ENCODE peak calls at places on chromosomes 6 and 20, in eight cellular contexts. One of them, this sample, is unnamed.

GRCh38 chr6:40582892-40583291 is 4.3 kb downstream of the LRFN2 start:
- DNase-seq in IMR-90: no peak
- DNase-seq in ovary: no peak
- DNase-seq in neural progenitor cell: no peak
- DNase-seq in OCI-LY7: no peak
- DNase-seq in DND-41: peak; percentile 40
- DNase-seq in esophagus squamous epithelium: no peak
- DNase-seq in MM.1S: no peak
- DNase-seq in this sample: no peak

GRCh38 chr20:21820688-21821087 is 115.2 kb downstream of the PAX1 start:
- DNase-seq in IMR-90: no peak
- DNase-seq in ovary: no peak
- DNase-seq in neural progenitor cell: no peak
- DNase-seq in OCI-LY7: no peak
- DNase-seq in DND-41: no peak
- DNase-seq in esophagus squamous epithelium: no peak
- DNase-seq in MM.1S: no peak
- DNase-seq in this sample: no peak

GRCh38 chr6:165769401-165769800 is 106.4 kb upstream of the PDE10A start:
- DNase-seq in IMR-90: no peak
- DNase-seq in ovary: no peak
- DNase-seq in neural progenitor cell: no peak
- DNase-seq in OCI-LY7: no peak
- DNase-seq in DND-41: no peak
- DNase-seq in esophagus squamous epithelium: no peak
- DNase-seq in MM.1S: no peak
- DNase-seq in this sample: no peak

GRCh38 chr6:169932491-169932890 is 181.1 kb downstream of the ERMARD start:
- DNase-seq in IMR-90: no peak
- DNase-seq in ovary: no peak
- DNase-seq in neural progenitor cell: no peak
- DNase-seq in OCI-LY7: no peak
- DNase-seq in DND-41: no peak
- DNase-seq in esophagus squamous epithelium: no peak
- DNase-seq in MM.1S: no peak
- DNase-seq in this sample: no peak

GRCh38 chr6:20953019-20953418 is 418.8 kb downstream of the CDKAL1 start:
- DNase-seq in IMR-90: no peak
- DNase-seq in ovary: no peak
- DNase-seq in neural progenitor cell: peak; percentile 26
- DNase-seq in OCI-LY7: no peak
- DNase-seq in DND-41: no peak
- DNase-seq in esophagus squamous epithelium: no peak
- DNase-seq in MM.1S: no peak
- DNase-seq in this sample: no peak

GRCh38 chr6:146550911-146551310 is 7.3 kb downstream of the RAB32 start:
- DNase-seq in IMR-90: peak; percentile 66
- DNase-seq in ovary: no peak
- DNase-seq in neural progenitor cell: no peak
- DNase-seq in OCI-LY7: no peak
- DNase-seq in DND-41: no peak
- DNase-seq in esophagus squamous epithelium: no peak
- DNase-seq in MM.1S: no peak
- DNase-seq in this sample: no peak

GRCh38 chr20:12019677-12020076 is 102.0 kb downstream of the BTBD3 start:
- DNase-seq in IMR-90: no peak
- DNase-seq in ovary: no peak
- DNase-seq in neural progenitor cell: no peak
- DNase-seq in OCI-LY7: no peak
- DNase-seq in DND-41: no peak
- DNase-seq in esophagus squamous epithelium: no peak
- DNase-seq in MM.1S: no peak
- DNase-seq in this sample: no peak

GRCh38 chr20:19387251-19387650 is 174.8 kb downstream of the SLC24A3 start:
- DNase-seq in IMR-90: no peak
- DNase-seq in ovary: no peak
- DNase-seq in neural progenitor cell: no peak
- DNase-seq in OCI-LY7: no peak
- DNase-seq in DND-41: no peak
- DNase-seq in esophagus squamous epithelium: no peak
- DNase-seq in MM.1S: no peak
- DNase-seq in this sample: no peak

GRCh38 chr6:135594000-135594399 is 96.5 kb upstream of the AHI1 start:
- DNase-seq in IMR-90: no peak
- DNase-seq in ovary: no peak
- DNase-seq in neural progenitor cell: no peak
- DNase-seq in OCI-LY7: no peak
- DNase-seq in DND-41: no peak
- DNase-seq in esophagus squamous epithelium: no peak
- DNase-seq in MM.1S: no peak
- DNase-seq in this sample: no peak

GRCh38 chr20:13736792-13737191 is 47.9 kb downstream of the ESF1 start:
- DNase-seq in IMR-90: peak; percentile 81
- DNase-seq in ovary: no peak
- DNase-seq in neural progenitor cell: no peak
- DNase-seq in OCI-LY7: no peak
- DNase-seq in DND-41: no peak
- DNase-seq in esophagus squamous epithelium: no peak
- DNase-seq in MM.1S: no peak
- DNase-seq in this sample: no peak

GRCh38 chr20:25858495-25859425 is 162.1 kb upstream of the ZNF337 start:
- DNase-seq in IMR-90: no peak
- DNase-seq in ovary: no peak
- DNase-seq in neural progenitor cell: no peak
- DNase-seq in OCI-LY7: no peak
- DNase-seq in DND-41: no peak
- DNase-seq in esophagus squamous epithelium: no peak
- DNase-seq in MM.1S: no peak
- DNase-seq in this sample: no peak

GRCh38 chr6:167849846-167850459 is 23.2 kb downstream of the AFDN start:
- DNase-seq in IMR-90: no peak
- DNase-seq in ovary: no peak
- DNase-seq in neural progenitor cell: peak; percentile 55
- DNase-seq in OCI-LY7: no peak
- DNase-seq in DND-41: no peak
- DNase-seq in esophagus squamous epithelium: no peak
- DNase-seq in MM.1S: peak; percentile 28
- DNase-seq in this sample: no peak

GRCh38 chr6:46655803-46656202 is 3.0 kb downstream of the SLC25A27 start:
- DNase-seq in IMR-90: no peak
- DNase-seq in ovary: no peak
- DNase-seq in neural progenitor cell: peak; percentile 74
- DNase-seq in OCI-LY7: peak; percentile 78
- DNase-seq in DND-41: no peak
- DNase-seq in esophagus squamous epithelium: no peak
- DNase-seq in MM.1S: no peak
- DNase-seq in this sample: no peak

GRCh38 chr6:150293423-150294280 is 75.2 kb upstream of the IYD start:
- DNase-seq in IMR-90: peak; percentile 74
- DNase-seq in ovary: no peak
- DNase-seq in neural progenitor cell: no peak
- DNase-seq in OCI-LY7: no peak
- DNase-seq in DND-41: no peak
- DNase-seq in esophagus squamous epithelium: no peak
- DNase-seq in MM.1S: no peak
- DNase-seq in this sample: no peak

GRCh38 chr6:155171109-155171746 is 92.6 kb upstream of the CLDN20 start:
- DNase-seq in IMR-90: peak; percentile 89
- DNase-seq in ovary: no peak
- DNase-seq in neural progenitor cell: no peak
- DNase-seq in OCI-LY7: no peak
- DNase-seq in DND-41: no peak
- DNase-seq in esophagus squamous epithelium: no peak
- DNase-seq in MM.1S: no peak
- DNase-seq in this sample: peak; percentile 47

GRCh38 chr20:44981736-44982406 is 15.6 kb downstream of the STK4 start:
- DNase-seq in IMR-90: no peak
- DNase-seq in ovary: no peak
- DNase-seq in neural progenitor cell: no peak
- DNase-seq in OCI-LY7: no peak
- DNase-seq in DND-41: no peak
- DNase-seq in esophagus squamous epithelium: no peak
- DNase-seq in MM.1S: no peak
- DNase-seq in this sample: no peak

GRCh38 chr6:34689742-34690141 is 6.8 kb downstream of the ILRUN start:
- DNase-seq in IMR-90: no peak
- DNase-seq in ovary: no peak
- DNase-seq in neural progenitor cell: no peak
- DNase-seq in OCI-LY7: no peak
- DNase-seq in DND-41: no peak
- DNase-seq in esophagus squamous epithelium: no peak
- DNase-seq in MM.1S: no peak
- DNase-seq in this sample: no peak

GRCh38 chr20:61807426-61808160 is 258.1 kb downstream of the TAF4 start:
- DNase-seq in IMR-90: no peak
- DNase-seq in ovary: no peak
- DNase-seq in neural progenitor cell: no peak
- DNase-seq in OCI-LY7: no peak
- DNase-seq in DND-41: no peak
- DNase-seq in esophagus squamous epithelium: no peak
- DNase-seq in MM.1S: no peak
- DNase-seq in this sample: no peak

GRCh38 chr20:10492065-10492464 is 57.0 kb downstream of the SLX4IP start:
- DNase-seq in IMR-90: peak; percentile 70
- DNase-seq in ovary: no peak
- DNase-seq in neural progenitor cell: no peak
- DNase-seq in OCI-LY7: no peak
- DNase-seq in DND-41: no peak
- DNase-seq in esophagus squamous epithelium: no peak
- DNase-seq in MM.1S: no peak
- DNase-seq in this sample: no peak

GRCh38 chr20:10490706-10491105 is 55.6 kb downstream of the SLX4IP start:
- DNase-seq in IMR-90: peak; percentile 21
- DNase-seq in ovary: no peak
- DNase-seq in neural progenitor cell: peak; percentile 44
- DNase-seq in OCI-LY7: no peak
- DNase-seq in DND-41: peak; percentile 26
- DNase-seq in esophagus squamous epithelium: no peak
- DNase-seq in MM.1S: no peak
- DNase-seq in this sample: no peak

GRCh38 chr20:10487354-10488115 is 52.4 kb downstream of the SLX4IP start:
- DNase-seq in IMR-90: peak; percentile 58
- DNase-seq in ovary: no peak
- DNase-seq in neural progenitor cell: no peak
- DNase-seq in OCI-LY7: no peak
- DNase-seq in DND-41: no peak
- DNase-seq in esophagus squamous epithelium: no peak
- DNase-seq in MM.1S: no peak
- DNase-seq in this sample: no peak

GRCh38 chr20:10488436-10489053 is 53.4 kb downstream of the SLX4IP start:
- DNase-seq in IMR-90: no peak
- DNase-seq in ovary: no peak
- DNase-seq in neural progenitor cell: no peak
- DNase-seq in OCI-LY7: no peak
- DNase-seq in DND-41: no peak
- DNase-seq in esophagus squamous epithelium: no peak
- DNase-seq in MM.1S: no peak
- DNase-seq in this sample: no peak

GRCh38 chr20:10489853-10490627 is 54.9 kb downstream of the SLX4IP start:
- DNase-seq in IMR-90: no peak
- DNase-seq in ovary: no peak
- DNase-seq in neural progenitor cell: no peak
- DNase-seq in OCI-LY7: no peak
- DNase-seq in DND-41: no peak
- DNase-seq in esophagus squamous epithelium: no peak
- DNase-seq in MM.1S: no peak
- DNase-seq in this sample: no peak
- H3K4me1 ChIP-seq in IMR-90: no peaks in the 10 kb centered on the region
- H3K4me1 ChIP-seq in ovary: no peaks in the 10 kb centered on the region
- H3K4me1 ChIP-seq in neural progenitor cell: peaks cover 37% of the 10 kb centered on the region
- H3K4me1 ChIP-seq in OCI-LY7: peaks cover 5% of the 10 kb centered on the region
- H3K4me1 ChIP-seq in DND-41: peaks cover 28% of the 10 kb centered on the region
- H3K4me1 ChIP-seq in esophagus squamous epithelium: peaks cover 3% of the 10 kb centered on the region
- H3K4me1 ChIP-seq in MM.1S: no peaks in the 10 kb centered on the region
- H3K4me1 ChIP-seq in this sample: no peaks in the 10 kb centered on the region

DNA sequence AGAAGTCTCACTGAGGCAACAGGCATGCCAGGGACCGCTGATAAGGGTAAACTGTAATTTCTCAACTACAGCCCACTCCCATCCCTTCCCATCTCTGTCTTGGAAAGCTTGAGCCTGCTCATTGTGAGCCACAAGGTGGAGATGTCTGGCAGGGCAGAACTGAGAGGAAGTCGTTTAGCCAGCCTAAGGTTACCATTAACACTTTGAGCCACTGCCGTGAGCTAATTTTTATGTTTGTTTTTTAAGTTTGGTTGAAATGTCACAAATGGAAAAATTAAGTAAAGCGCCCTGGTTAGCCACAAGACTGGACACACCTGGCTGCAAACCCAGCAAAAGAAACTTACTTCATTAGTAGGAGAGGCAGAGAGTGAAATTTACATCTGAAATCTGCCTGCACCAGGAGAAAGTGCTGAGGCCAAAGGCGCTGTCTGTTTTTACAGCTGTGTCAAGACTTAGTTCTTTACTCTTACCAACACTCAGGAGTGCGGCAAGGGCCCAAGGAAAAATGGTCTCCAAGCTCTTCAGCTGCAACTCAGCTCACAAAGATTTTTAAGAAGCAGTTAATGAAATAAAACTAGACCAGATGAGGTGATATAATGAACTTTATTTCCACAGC is 50.0 kb upstream of the FAM83C start:
- DNase-seq in IMR-90: no peak
- DNase-seq in ovary: no peak
- DNase-seq in neural progenitor cell: peak; percentile 27
- DNase-seq in OCI-LY7: no peak
- DNase-seq in DND-41: no peak
- DNase-seq in esophagus squamous epithelium: no peak
- DNase-seq in MM.1S: no peak
- DNase-seq in this sample: no peak
- TF ChIP-seq CTCF in IMR-90: peak; percentile 30
- TF ChIP-seq CTCF in ovary: no peak
- TF ChIP-seq CTCF in neural progenitor cell: peak; percentile 40
- TF ChIP-seq CTCF in OCI-LY7: peak; percentile 46
- TF ChIP-seq CTCF in DND-41: no peak
- TF ChIP-seq CTCF in esophagus squamous epithelium: no peak
- TF ChIP-seq CTCF in MM.1S: peak; percentile 18
- TF ChIP-seq CTCF in this sample: no peak

GRCh38 chr20:57748601-57749130 is 38.9 kb upstream of the PMEPA1 start:
- DNase-seq in IMR-90: peak; percentile 50
- DNase-seq in ovary: peak; percentile 55
- DNase-seq in neural progenitor cell: peak; percentile 32
- DNase-seq in OCI-LY7: no peak
- DNase-seq in DND-41: peak; percentile 44
- DNase-seq in esophagus squamous epithelium: no peak
- DNase-seq in MM.1S: peak; percentile 34
- DNase-seq in this sample: peak; percentile 51
- H3K27ac ChIP-seq in IMR-90: no peak overlapping the region
- H3K27ac ChIP-seq in ovary: peak overlapping the region; percentile 33
- H3K27ac ChIP-seq in neural progenitor cell: no peak overlapping the region
- H3K27ac ChIP-seq in OCI-LY7: no peak overlapping the region
- H3K27ac ChIP-seq in DND-41: no peak overlapping the region
- H3K27ac ChIP-seq in esophagus squamous epithelium: peak overlapping the region; percentile 84
- H3K27ac ChIP-seq in MM.1S: no peak overlapping the region
- H3K27ac ChIP-seq in this sample: no peak overlapping the region

DNA sequence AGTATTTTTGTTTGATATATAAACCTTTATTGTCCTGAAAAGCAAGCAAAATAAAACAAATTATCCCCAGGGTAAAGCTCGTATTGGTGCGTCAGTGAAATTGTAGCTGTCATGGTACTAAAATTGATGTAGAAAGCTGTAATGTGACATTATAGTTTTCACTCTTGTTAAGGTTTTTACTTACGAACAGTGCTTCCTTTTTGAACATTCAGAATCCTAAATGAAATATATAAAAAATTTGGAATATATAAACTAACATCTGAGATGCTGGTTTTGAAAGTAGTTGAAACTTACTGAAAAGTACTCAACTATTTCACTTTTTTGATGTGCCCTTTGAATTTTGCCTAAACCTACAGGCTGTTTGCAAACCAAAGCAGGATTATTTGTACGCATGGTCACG is 42.2 kb downstream of the DUSP22 start:
- DNase-seq in IMR-90: no peak
- DNase-seq in ovary: no peak
- DNase-seq in neural progenitor cell: no peak
- DNase-seq in OCI-LY7: no peak
- DNase-seq in DND-41: no peak
- DNase-seq in esophagus squamous epithelium: no peak
- DNase-seq in MM.1S: no peak
- DNase-seq in this sample: no peak
- H3K4me1 ChIP-seq in IMR-90: no peaks in the 10 kb centered on the region
- H3K4me1 ChIP-seq in ovary: no peaks in the 10 kb centered on the region
- H3K4me1 ChIP-seq in neural progenitor cell: no peaks in the 10 kb centered on the region
- H3K4me1 ChIP-seq in OCI-LY7: peaks cover 98% of the 10 kb centered on the region
- H3K4me1 ChIP-seq in DND-41: no peaks in the 10 kb centered on the region
- H3K4me1 ChIP-seq in esophagus squamous epithelium: no peaks in the 10 kb centered on the region
- H3K4me1 ChIP-seq in MM.1S: peaks cover 58% of the 10 kb centered on the region
- H3K4me1 ChIP-seq in this sample: peaks cover 36% of the 10 kb centered on the region